ENCODE peak calls at places on chromosome 1, in six cellular contexts. L is A172; X is cardiac fibroblast; D is ovary; K is amniotic stem cell; S is activated naive CD8-positive, alpha-beta T cell treated with anti-CD3 and anti-CD28 coated beads, Interleukin-2, amount 10 ng/mL, durations not matched to agents 7 days and 5 days. P is an unnamed sample.

GRCh38 chr1:85330206-85330605 is 53.8 kb upstream of the BCL10 start:
- DNase-seq in L (peak), X (peak), D (no peak), K (no peak), S (no peak), P (no peak)

GRCh38 chr1:4702927-4703326 is 48.5 kb downstream of the AJAP1 start:
- DNase-seq in L (peak), X (peak), D (no peak), K (no peak), S (no peak), P (no peak)

GRCh38 chr1:194338241-194338948 is 1152.0 kb upstream of the B3GALT2 start:
- DNase-seq in L (peak), X (no peak), D (no peak), K (no peak), S (no peak), P (no peak)

GRCh38 chr1:30109853-30110252 is 613.5 kb downstream of the MATN1 start:
- DNase-seq in L (no peak), X (no peak), D (peak), K (no peak), S (no peak), P (peak)

GRCh38 chr1:28510350-28511223 is 4.7 kb downstream of the RCC1 start:
- DNase-seq in L (peak), X (peak), D (no peak), K (no peak), S (no peak), P (no peak)

GRCh38 chr1:72483958-72484357 is 201.6 kb upstream of the NEGR1 start:
- DNase-seq in L (no peak), X (no peak), D (no peak), K (no peak), S (no peak), P (no peak)

GRCh38 chr1:57485643-57486042 is 61.8 kb upstream of the DAB1 start:
- DNase-seq in L (peak), X (peak), D (no peak), K (peak), S (no peak), P (no peak)

GRCh38 chr1:43255438-43256210 is 14.2 kb upstream of the TMEM125 start:
- DNase-seq in L (no peak), X (no peak), D (no peak), K (no peak), S (no peak), P (peak)